ENCODE peak calls at places on chromosome 7, in four cellular contexts. Z is heart left ventricle; Y is naive thymus-derived CD4-positive, alpha-beta T cell; W is mammary epithelial cell. D is an unnamed sample.

GRCh38 chr7:38306136-38306535 is 32.7 kb upstream of the TARP start:
- DNase-seq in Y (no peak), Z (no peak), W (no peak), D (no peak)

GRCh38 chr7:30469303-30469702 is 9.3 kb downstream of the NOD1 start:
- DNase-seq in Z (peak), Y (no peak), W (peak), D (peak)

GRCh38 chr7:74006451-74007259 is 21.3 kb upstream of the ELN start:
- DNase-seq in W (no peak), Z (no peak), Y (no peak), D (no peak)

GRCh38 chr7:875476-876076 is 778 bp upstream of the GET4 start:
- DNase-seq in Z (peak), Y (no peak), W (no peak), D (no peak)

GRCh38 chr7:89238156-89238555 is 442.6 kb upstream of the TEX47 start:
- DNase-seq in Z (no peak), Y (no peak), W (no peak), D (no peak)

GRCh38 chr7:43119371-43120069 is 7.1 kb downstream of the HECW1 start:
- DNase-seq in Y (no peak), Z (no peak), W (no peak), D (no peak)

GRCh38 chr7:101586971-101587370 is 42.1 kb downstream of the MYL10 start:
- DNase-seq in Y (no peak), W (no peak), Z (no peak), D (no peak)

GRCh38 chr7:18858232-18858631 is 259.2 kb downstream of the TWIST1 start:
- DNase-seq in Y (no peak), W (no peak), Z (no peak), D (no peak)

GRCh38 chr7:100367676-100368613 is 5.3 kb upstream of the PILRA start:
- DNase-seq in Y (no peak), W (no peak), Z (no peak), D (no peak)

GRCh38 chr7:109842386-109842785 is 1248.5 kb upstream of the LRRN3 start:
- DNase-seq in Y (no peak), Z (no peak), W (no peak), D (no peak)

GRCh38 chr7:133912916-133913697 is 214.0 kb upstream of the LRGUK start:
- DNase-seq in Y (no peak), W (peak), Z (no peak), D (no peak)

GRCh38 chr7:36732806-36733205 is 8.5 kb upstream of the AOAH start:
- DNase-seq in Y (no peak), Z (no peak), W (no peak), D (no peak)

GRCh38 chr7:107799645-107800264 is 3.3 kb downstream of the SLC26A3 start:
- DNase-seq in Y (no peak), W (no peak), Z (no peak), D (no peak)

GRCh38 chr7:143334244-143334643 is 18.3 kb downstream of the CLCN1 start:
- DNase-seq in Z (no peak), W (no peak), Y (no peak), D (no peak)

GRCh38 chr7:55343002-55343781 is 21.9 kb upstream of the LANCL2 start:
- DNase-seq in W (no peak), Z (no peak), Y (no peak), D (no peak)

GRCh38 chr7:112759905-112760304 is 30.3 kb downstream of the TMEM168 start:
- DNase-seq in W (peak), Z (no peak), Y (no peak), D (no peak)

GRCh38 chr7:73851410-73852338 is 9.3 kb upstream of the TMEM270 start:
- DNase-seq in Y (no peak), W (peak), Z (no peak), D (no peak)

GRCh38 chr7:95867309-95867708 is 95.0 kb downstream of the DYNC1I1 start:
- DNase-seq in Y (no peak), Z (no peak), W (no peak), D (peak)

GRCh38 chr7:98034044-98035035 is 44.3 kb upstream of the OCM2 start:
- DNase-seq in Z (no peak), W (peak), Y (no peak), D (peak)

GRCh38 chr7:94823952-94824351 is 83.4 kb upstream of the PPP1R9A start:
- DNase-seq in Z (no peak), W (peak), Y (no peak), D (no peak)

GRCh38 chr7:73984481-73985205 is 43.3 kb upstream of the ELN start:
- DNase-seq in Z (no peak), Y (no peak), W (no peak), D (no peak)

DNA sequence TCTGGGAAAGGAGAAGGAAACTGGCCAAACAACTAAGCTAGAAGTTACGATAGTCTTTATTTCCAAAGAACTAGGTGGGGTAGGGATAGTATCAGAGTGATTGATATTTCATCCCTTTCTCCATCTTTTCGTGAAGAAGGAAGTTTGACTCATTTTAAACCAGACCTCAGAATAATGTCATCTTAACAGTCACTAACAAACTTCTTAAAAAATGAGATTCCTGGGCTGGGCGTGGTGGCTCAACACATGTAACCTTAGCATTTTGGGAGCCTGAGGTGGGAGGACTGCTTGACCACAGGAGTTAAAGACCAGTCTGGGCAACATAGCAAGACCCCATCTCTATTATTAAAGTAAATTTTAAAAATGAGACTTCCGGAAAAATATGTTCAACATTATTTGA is 69.4 kb downstream of the ARL4A start:
- DNase-seq in Z (no peak), W (no peak), Y (no peak), D (no peak)
- H3K27ac ChIP-seq in Z (no peak), W (no peak), Y (no peak), D (no peak)

GRCh38 chr7:138796038-138796580 is 1.7 kb upstream of the TMEM213 start:
- DNase-seq in Y (no peak), Z (no peak), W (no peak), D (no peak)

GRCh38 chr7:138799336-138799965 is 1.5 kb upstream of the ATP6V0A4 start:
- DNase-seq in W (no peak), Y (no peak), Z (no peak), D (no peak)

GRCh38 chr7:138797715-138798320 is at the start of the genes ATP6V0A4 and TMEM213:
- DNase-seq in Y (no peak), W (no peak), Z (no peak), D (peak)

GRCh38 chr7:138801256-138801655 is 3.3 kb upstream of the ATP6V0A4 start:
- DNase-seq in Y (no peak), W (no peak), Z (no peak), D (no peak)

DNA sequence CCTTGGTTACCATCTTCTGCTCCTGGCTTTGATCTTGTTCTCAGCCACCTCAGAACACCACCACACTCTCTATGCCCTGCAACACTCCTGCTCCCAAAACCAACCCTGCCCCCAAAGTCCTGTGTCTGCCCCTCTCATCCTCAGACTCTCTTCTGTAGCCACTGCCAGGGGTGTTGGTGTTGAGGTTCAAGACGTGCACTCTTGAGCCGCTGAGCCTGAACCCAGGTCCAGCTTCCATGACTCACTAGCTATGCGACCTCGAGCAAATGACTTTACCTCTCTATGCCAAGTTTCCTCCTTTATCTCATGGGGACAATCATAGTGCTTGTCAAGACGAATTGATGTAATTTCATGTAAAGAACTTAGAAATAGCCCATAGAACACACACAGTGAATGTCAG is 840 bp upstream of the ATP6V0A4 start:
- DNase-seq in Z (no peak), Y (no peak), W (no peak), D (no peak)
- H3K27ac ChIP-seq in Z (no peak), Y (no peak), W (no peak), D (no peak)

DNA sequence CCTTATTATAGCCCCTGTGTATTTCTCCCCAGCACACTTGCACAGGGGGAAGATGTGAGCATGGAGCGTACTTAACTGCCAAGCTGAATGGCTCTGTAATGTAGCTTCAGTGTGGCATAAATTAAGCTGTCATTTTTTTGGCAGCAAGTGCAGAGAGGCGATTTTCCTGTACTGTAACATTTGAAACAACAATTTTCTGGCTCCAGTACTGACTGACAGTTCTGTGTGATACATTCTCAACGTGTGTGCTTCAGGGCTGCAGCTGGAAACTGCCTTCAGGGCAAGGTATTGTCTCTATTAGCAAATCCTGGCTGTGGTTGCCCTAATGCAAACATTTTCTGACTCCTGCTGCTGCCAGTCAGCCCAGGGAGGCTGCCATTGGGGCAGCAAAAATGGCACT is 299.5 kb upstream of the SP4 start:
- DNase-seq in W (peak), Y (no peak), Z (no peak), D (no peak)
- H3K27ac ChIP-seq in W (no peak), Y (no peak), Z (no peak), D (no peak)

GRCh38 chr7:67019562-67020390 is 23.1 kb downstream of the TYW1 start:
- DNase-seq in Y (no peak), Z (no peak), W (peak), D (no peak)

GRCh38 chr7:67018940-67019339 is 22.3 kb downstream of the TYW1 start:
- DNase-seq in Z (no peak), Y (no peak), W (no peak), D (no peak)

GRCh38 chr7:67021260-67021659 is 24.6 kb downstream of the TYW1 start:
- DNase-seq in Z (no peak), Y (no peak), W (no peak), D (no peak)

DNA sequence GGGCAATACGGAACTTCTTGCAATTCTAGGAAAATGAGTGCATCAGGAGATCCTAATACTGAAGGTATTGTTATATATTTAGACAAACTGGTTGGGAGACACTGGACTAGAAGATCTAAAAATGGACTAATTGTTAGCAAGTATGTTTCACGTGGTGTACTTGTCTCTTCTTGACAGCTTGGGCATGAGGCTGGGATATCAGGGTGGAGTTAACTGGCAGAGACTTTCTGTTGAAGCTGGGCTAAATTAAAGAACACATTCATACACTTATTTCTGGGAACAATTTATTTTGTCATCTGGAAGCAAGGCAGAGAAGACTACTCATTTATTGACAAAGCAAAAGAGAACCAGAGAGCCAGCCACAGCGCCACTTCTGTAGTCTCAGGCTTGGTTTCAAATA is 25.9 kb downstream of the TYW1 start:
- DNase-seq in Y (no peak), Z (no peak), W (no peak), D (no peak)
- H3K27ac ChIP-seq in Y (no peak), Z (peak), W (no peak), D (no peak)

DNA sequence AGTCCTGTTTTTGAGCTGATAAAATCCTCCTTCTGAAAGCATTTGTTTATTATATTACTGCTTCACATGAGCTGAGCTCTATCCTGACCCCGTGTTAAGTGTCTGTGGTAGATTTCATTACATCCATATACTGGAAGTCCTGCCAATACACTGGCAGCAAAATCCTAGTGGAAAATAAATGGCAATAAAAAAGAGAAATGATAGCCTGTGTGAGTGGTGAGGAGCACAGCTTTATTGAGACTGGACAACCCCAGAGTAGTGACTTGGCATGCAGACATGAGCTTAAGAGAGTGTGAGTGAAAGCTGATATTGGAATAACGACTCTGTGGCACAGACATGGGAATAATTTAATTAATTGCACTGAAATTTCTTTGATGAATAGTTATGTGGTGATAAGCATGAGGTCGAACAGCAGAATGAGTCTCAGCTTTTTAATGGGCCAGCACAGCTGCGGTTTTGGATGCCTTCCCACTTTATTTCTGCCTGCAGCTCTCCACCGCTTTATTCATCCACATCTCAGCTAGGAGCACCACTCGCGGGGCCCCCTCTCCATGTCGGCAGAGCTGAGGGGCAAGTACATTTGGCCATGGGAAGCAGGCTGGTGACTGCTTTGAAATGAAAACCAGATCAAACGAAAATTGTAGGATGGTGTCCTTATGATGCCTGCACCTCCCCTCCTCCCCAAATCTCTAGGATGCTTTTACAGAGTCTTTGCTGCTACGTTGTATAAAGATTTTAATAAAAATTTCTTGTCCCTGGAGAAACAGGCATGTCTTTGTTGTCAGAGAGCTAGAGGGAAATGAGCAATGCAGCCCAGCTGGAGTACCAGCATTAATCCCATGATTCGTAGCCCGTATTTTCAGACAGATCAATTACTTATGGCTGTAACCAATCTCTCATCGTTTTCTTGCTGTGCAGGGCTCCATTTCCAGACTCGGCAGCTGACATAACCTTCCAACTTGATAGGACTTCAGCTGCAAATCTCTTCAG is 494.3 kb downstream of the AUTS2 start:
- DNase-seq in W (no peak), Z (peak), Y (no peak), D (no peak)
- H3K27ac ChIP-seq in W (no peak), Z (no peak), Y (no peak), D (peak)

DNA sequence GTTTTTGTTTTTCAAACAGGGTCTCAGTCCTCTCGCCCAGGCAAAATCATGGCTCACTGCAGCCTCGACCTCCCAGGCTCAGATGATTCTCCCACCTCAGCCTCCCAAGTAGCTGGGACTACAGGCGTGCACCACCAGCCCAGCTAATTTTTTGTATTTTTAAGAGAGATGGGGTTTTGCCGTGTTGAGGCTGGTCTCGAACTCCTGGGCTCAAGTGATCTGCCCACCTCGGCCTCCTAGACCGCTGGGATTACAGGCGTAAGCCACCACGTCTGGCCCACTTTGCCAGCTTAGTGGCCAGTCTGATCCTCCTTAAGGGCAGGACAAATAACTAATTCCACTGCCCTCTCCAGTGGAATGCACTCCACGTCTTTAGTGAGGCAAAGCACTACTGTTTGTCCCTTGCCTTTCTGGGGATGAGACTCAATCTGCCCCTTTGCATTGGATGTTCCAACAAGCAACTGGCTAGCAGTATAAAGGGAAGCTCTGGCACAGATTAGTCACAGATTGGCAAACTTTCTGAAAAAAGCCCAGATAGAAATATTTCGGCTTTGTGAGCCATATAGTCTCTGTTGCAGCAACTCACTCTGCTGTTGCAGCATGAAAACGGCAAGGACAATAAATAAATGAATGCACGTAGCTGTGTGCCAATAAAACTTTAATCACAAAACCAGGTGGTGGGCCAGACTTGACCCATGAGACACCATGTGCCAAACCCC is 143.8 kb upstream of the RHEB start:
- DNase-seq in W (no peak), Z (no peak), Y (no peak), D (peak)
- H3K27ac ChIP-seq in W (no peak), Z (peak), Y (no peak), D (no peak)

GRCh38 chr7:47557986-47558670 is 23.8 kb downstream of the TNS3 start:
- DNase-seq in Z (no peak), Y (no peak), W (peak), D (peak)
- H3K27ac ChIP-seq in Z (no peak), Y (no peak), W (peak), D (no peak)

DNA sequence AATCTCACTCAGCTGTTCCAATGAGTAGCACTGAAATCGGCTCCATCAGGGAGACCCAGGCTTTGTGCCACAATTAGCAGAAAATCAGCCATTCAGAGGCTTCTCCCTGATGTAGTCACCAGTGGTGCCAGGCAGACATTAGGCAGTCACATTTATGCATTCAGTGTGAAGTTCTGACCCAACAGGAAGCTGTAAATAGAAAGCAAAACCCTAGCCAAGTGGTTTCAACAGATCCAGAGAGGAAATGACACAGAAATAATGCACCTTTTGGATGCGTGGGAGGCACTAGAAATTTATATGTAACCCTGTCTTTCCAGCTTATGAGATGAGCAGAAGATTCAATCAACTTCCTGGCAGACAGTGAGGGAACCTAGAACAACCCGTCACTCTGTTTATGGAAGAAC is 186.4 kb downstream of the PDE1C start:
- DNase-seq in Z (peak), Y (no peak), W (peak), D (no peak)
- H3K27ac ChIP-seq in Z (peak), Y (no peak), W (peak), D (no peak)

GRCh38 chr7:70696139-70696782 is 435.7 kb upstream of the GALNT17 start:
- DNase-seq in Y (no peak), Z (no peak), W (peak), D (no peak)
- H3K27ac ChIP-seq in Y (no peak), Z (no peak), W (peak), D (peak)

DNA sequence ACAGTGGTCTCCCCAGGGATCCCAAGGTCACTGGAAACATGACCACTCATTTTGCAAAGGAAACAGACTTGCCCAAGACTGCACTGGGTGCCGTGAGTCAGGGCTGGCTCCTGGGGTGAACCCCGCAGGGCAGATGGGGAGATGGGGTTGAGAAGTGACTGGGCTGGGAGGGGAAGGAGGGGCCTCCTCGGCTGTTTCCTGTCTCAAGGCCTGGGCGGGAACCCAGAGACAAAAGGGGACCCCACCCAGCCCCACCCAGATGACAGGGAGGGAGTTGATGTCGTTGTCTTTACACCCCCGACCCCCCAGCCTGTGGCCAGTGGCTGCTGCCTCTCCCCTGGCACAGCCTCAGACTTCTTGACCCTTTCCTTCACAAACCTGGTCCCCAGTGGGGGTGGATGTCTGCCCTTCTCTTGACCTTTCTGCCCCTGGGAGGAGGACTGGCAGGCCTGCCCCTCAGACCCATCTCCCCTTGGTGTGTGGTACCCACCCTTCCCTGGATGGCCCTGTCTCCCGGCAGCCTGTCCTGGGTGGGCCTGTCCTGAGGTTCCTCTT is 1.4 kb downstream of the MYO1G start:
- DNase-seq in Y (peak), W (no peak), Z (no peak), D (no peak)
- H3K27ac ChIP-seq in Y (peak), W (no peak), Z (peak), D (no peak)

D was measured in endodermal cell.